ENCODE peak calls at places on chromosome 9, in four cellular contexts. O is upper lobe of right lung; V is heart right ventricle; A is naive thymus-derived CD4-positive, alpha-beta T cell. C is an unnamed sample. For H3K4me1, the result is how much of the 10 kb centered on the place peaks cover.

GRCh38 chr9:31697956-31698355 is 686.5 kb upstream of the ACO1 start:
- DNase-seq in A (no peak), V (no peak), O (no peak), C (no peak)

GRCh38 chr9:96159596-96159995 is 142.4 kb downstream of the HSD17B3 start:
- DNase-seq in A (no peak), O (no peak), V (no peak), C (no peak)

GRCh38 chr9:18105996-18106595 is 367.9 kb upstream of the ADAMTSL1 start:
- DNase-seq in O (no peak), A (no peak), V (no peak), C (no peak)

GRCh38 chr9:109549386-109549785 is 51.3 kb upstream of the PTPN3 start:
- DNase-seq in A (no peak), V (no peak), O (no peak), C (no peak)

GRCh38 chr9:130244548-130245165 is 20.9 kb upstream of the HMCN2 start:
- DNase-seq in A (no peak), V (no peak), O (no peak), C (no peak)

GRCh38 chr9:37913480-37914153 is 9.7 kb upstream of the SLC25A51 start:
- DNase-seq in A (peak), O (peak), V (peak), C (peak)

GRCh38 chr9:3001311-3001710 is 157.4 kb upstream of the PUM3 start:
- DNase-seq in V (no peak), A (no peak), O (no peak), C (no peak)

GRCh38 chr9:82923410-82924242 is 139.3 kb downstream of the RASEF start:
- DNase-seq in A (no peak), V (no peak), O (no peak), C (peak)

GRCh38 chr9:131407717-131408195 is 13.9 kb downstream of the PRRC2B start:
- DNase-seq in V (peak), O (peak), A (peak), C (peak)

GRCh38 chr9:123354806-123355508 is 1.0 kb upstream of the CRB2 start:
- DNase-seq in O (no peak), A (no peak), V (no peak), C (no peak)

GRCh38 chr9:79765466-79765865 is 193.7 kb downstream of the TLE4 start:
- DNase-seq in V (no peak), A (no peak), O (no peak), C (no peak)

GRCh38 chr9:75185585-75186170 is 97.4 kb downstream of the OSTF1 start:
- DNase-seq in V (no peak), O (no peak), A (peak), C (peak)

GRCh38 chr9:98570663-98571440 is 137.9 kb downstream of the GABBR2 start:
- DNase-seq in A (no peak), O (no peak), V (no peak), C (no peak)

GRCh38 chr9:15936316-15936869 is 383.6 kb downstream of the CCDC171 start:
- DNase-seq in O (no peak), A (no peak), V (no peak), C (peak)

GRCh38 chr9:134434896-134435506 is 108.7 kb downstream of the RXRA start:
- DNase-seq in A (no peak), V (peak), O (peak), C (peak)

GRCh38 chr9:966936-967335 is 9.5 kb upstream of the DMRT3 start:
- DNase-seq in V (no peak), A (no peak), O (no peak), C (no peak)

GRCh38 chr9:99368341-99369326 is 146.6 kb downstream of the SEC61B start:
- DNase-seq in V (peak), O (no peak), A (no peak), C (peak)

GRCh38 chr9:33065157-33066076 is 11.1 kb downstream of the SMU1 start:
- DNase-seq in V (no peak), A (no peak), O (no peak), C (no peak)

GRCh38 chr9:4137755-4138154 is 162.1 kb downstream of the GLIS3 start:
- DNase-seq in A (no peak), O (no peak), V (no peak), C (peak)

GRCh38 chr9:107161338-107161737 is 121.7 kb upstream of the RAD23B start:
- DNase-seq in A (no peak), V (no peak), O (no peak), C (no peak)

GRCh38 chr9:72509053-72509452 is 12.4 kb upstream of the TMC1 start:
- DNase-seq in O (no peak), A (no peak), V (no peak), C (no peak)

GRCh38 chr9:6852243-6852963 is 94.6 kb downstream of the KDM4C start:
- DNase-seq in O (no peak), A (no peak), V (no peak), C (no peak)

GRCh38 chr9:97802276-97802675 is 50.8 kb upstream of the FOXE1 start:
- DNase-seq in V (no peak), O (no peak), A (no peak), C (no peak)

GRCh38 chr9:20744046-20744630 is 60.1 kb downstream of the FOCAD start:
- DNase-seq in V (no peak), O (no peak), A (no peak), C (peak)

GRCh38 chr9:95506692-95507455 is 9.9 kb downstream of the PTCH1 start:
- DNase-seq in A (peak), O (peak), V (peak), C (peak)

GRCh38 chr9:124040935-124041816 is 29.6 kb downstream of the LHX2 start:
- DNase-seq in V (peak), A (peak), O (peak), C (no peak)

GRCh38 chr9:120919639-120920494 is 6.7 kb downstream of the TRAF1 start:
- DNase-seq in V (no peak), O (no peak), A (no peak), C (no peak)

GRCh38 chr9:75146229-75146628 is 57.9 kb downstream of the OSTF1 start:
- DNase-seq in A (no peak), O (no peak), V (no peak), C (no peak)

GRCh38 chr9:16074962-16075361 is 522.1 kb downstream of the CCDC171 start:
- DNase-seq in A (no peak), V (no peak), O (no peak), C (peak)

GRCh38 chr9:126419475-126419874 is 92.8 kb downstream of the MVB12B start:
- DNase-seq in O (no peak), A (no peak), V (no peak), C (no peak)

GRCh38 chr9:38677660-38678303 is 42.2 kb downstream of the FAM240B start:
- DNase-seq in O (no peak), V (peak), A (no peak), C (no peak)

GRCh38 chr9:91192379-91192775 is 169.3 kb downstream of the AUH start:
- DNase-seq in V (no peak), O (no peak), A (no peak), C (no peak)

GRCh38 chr9:129752915-129753724 is at the start of gene PTGES:
- DNase-seq in V (peak), A (peak), O (peak), C (peak)

GRCh38 chr9:70490478-70490877 is 76.0 kb upstream of the KLF9 start:
- DNase-seq in O (no peak), V (no peak), A (no peak), C (no peak)

GRCh38 chr9:20044686-20045085 is 255.8 kb upstream of the SLC24A2 start:
- DNase-seq in O (no peak), A (no peak), V (no peak), C (no peak)

GRCh38 chr9:137802021-137802420 is 75.6 kb upstream of the CACNA1B start:
- DNase-seq in O (no peak), V (no peak), A (no peak), C (no peak)

GRCh38 chr9:113589890-113590289 is 126.4 kb downstream of the RGS3 start:
- DNase-seq in A (peak), O (no peak), V (no peak), C (peak)
- H3K4me1 ChIP-seq in A (under half), O (half or more), V (under half), C (under half)

GRCh38 chr9:34451545-34451944 is 6.8 kb downstream of the FAM219A start:
- DNase-seq in A (no peak), O (no peak), V (no peak), C (no peak)
- H3K4me1 ChIP-seq in A (under half), O (under half), V (under half), C (under half)

DNA sequence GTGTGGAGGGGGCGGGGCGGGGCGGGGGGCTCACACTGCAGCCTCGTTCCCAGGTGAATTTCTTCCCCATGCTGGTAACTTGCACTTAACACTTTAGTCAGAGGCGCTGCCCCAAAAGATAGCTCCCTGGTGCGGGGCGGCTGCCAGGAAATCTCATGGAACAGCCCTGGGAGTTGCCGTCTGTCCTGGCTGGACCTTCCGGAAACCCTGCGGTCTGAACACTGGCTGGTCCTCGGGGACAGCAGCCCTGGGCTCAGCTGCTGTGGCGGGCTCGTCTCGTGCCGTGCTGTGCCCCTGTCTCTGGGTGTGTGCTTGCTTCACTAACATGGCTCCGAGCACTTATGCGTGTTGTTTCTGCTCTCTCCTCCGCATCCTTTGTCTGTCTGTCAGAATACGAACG is 25.8 kb downstream of the PTGES2 start:
- DNase-seq in O (no peak), V (peak), A (no peak), C (no peak)
- H3K4me1 ChIP-seq in O (half or more), V (under half), A (under half), C (under half)

GRCh38 chr9:36346578-36346977 is 53.5 kb downstream of the RNF38 start:
- DNase-seq in O (no peak), V (no peak), A (no peak), C (no peak)
- H3K4me1 ChIP-seq in O (under half), V (under half), A (under half), C (under half)

DNA sequence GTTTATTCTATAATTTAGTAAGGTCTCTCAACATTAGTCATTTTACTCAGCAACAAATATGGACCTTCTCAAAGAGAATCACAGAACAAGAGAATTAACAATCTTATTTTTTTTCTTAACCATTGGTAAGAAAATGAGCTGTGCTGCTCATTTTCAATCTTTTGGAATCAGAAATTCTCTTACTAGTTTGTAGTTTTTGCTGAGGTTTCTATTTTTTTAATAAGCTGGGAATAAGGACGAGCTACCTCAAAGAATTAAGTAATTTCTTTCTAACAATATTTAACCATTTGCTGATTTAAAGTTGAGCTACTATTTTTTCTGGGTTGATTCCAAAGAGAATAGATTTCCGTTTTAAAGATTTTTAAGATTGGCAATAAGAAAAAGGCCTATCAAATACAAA is 44.2 kb downstream of the PLGRKT start:
- DNase-seq in O (no peak), A (no peak), V (no peak), C (no peak)
- H3K4me1 ChIP-seq in O (under half), A (under half), V (under half), C (under half)